ENCODE peak calls at places on chromosomes 16 and 17, in seven cellular contexts. Q, S, G, P, Z, I and E are unnamed samples.

GRCh38 chr16:72950669-72951068 is 97.3 kb downstream of the ZFHX3 start:
- DNase-seq in Z (no peak), I (no peak), Q (no peak), G (no peak), P (no peak), S (no peak), E (no peak)

GRCh38 chr16:87099001-87099740 is 218.0 kb downstream of the C16orf95 start:
- DNase-seq in I (no peak), P (no peak), Q (no peak), G (no peak), Z (no peak), S (no peak), E (no peak)

GRCh38 chr17:67272312-67273050 is 27.5 kb upstream of the HELZ start:
- DNase-seq in G (peak; percentile 42), I (no peak), S (no peak), Q (peak; percentile 61), P (no peak), Z (no peak), E (peak; percentile 77)

GRCh38 chr17:31391496-31391949 is at the start of gene RAB11FIP4:
- DNase-seq in Z (peak; percentile 16), I (no peak), G (no peak), Q (no peak), P (no peak), S (no peak), E (no peak)

GRCh38 chr17:38693700-38694329 is 11.3 kb upstream of the MLLT6 start:
- DNase-seq in Q (no peak), S (no peak), G (no peak), I (peak; percentile 96), Z (peak; percentile 38), P (peak; percentile 94), E (no peak)

GRCh38 chr17:48761114-48761513 is 32.6 kb upstream of the HOXB13 start:
- DNase-seq in Q (no peak), P (no peak), G (no peak), Z (no peak), S (no peak), I (no peak), E (no peak)

GRCh38 chr17:81664051-81664470 is 2.3 kb downstream of the OXLD1 start:
- DNase-seq in Z (peak; percentile 14), G (no peak), S (no peak), I (no peak), Q (no peak), P (no peak), E (no peak)

GRCh38 chr16:27430923-27431484 is 29.0 kb downstream of the IL21R start:
- DNase-seq in Q (no peak), S (no peak), Z (peak; percentile 8), I (peak; percentile 2), P (no peak), G (peak; percentile 86), E (no peak)

GRCh38 chr17:72407336-72408121 is 286.7 kb downstream of the SOX9 start:
- DNase-seq in P (peak; percentile 22), Q (peak; percentile 93), Z (peak; percentile 37), I (peak; percentile 48), S (no peak), G (peak; percentile 83), E (peak; percentile 92)

GRCh38 chr16:24445216-24445615 is 94.2 kb upstream of the RBBP6 start:
- DNase-seq in I (no peak), P (no peak), Q (no peak), Z (no peak), S (no peak), G (no peak), E (no peak)

GRCh38 chr17:30310562-30310961 is 18.8 kb upstream of the BLMH start:
- DNase-seq in Q (no peak), P (no peak), G (no peak), S (no peak), Z (no peak), I (no peak), E (no peak)

GRCh38 chr17:33284022-33284421 is 9.1 kb downstream of the ASIC2 start:
- DNase-seq in P (no peak), Q (peak; percentile 91), S (no peak), I (no peak), G (no peak), Z (peak; percentile 63), E (no peak)

GRCh38 chr16:49700928-49701685 is 154.8 kb downstream of the ZNF423 start:
- DNase-seq in P (no peak), I (no peak), G (no peak), S (no peak), Z (no peak), Q (no peak), E (no peak)

GRCh38 chr17:75854881-75855309 is 240 bp downstream of the WBP2 start:
- DNase-seq in Q (no peak), G (no peak), P (peak; percentile 58), I (no peak), S (no peak), Z (no peak), E (no peak)

GRCh38 chr17:32126325-32126724 is 16.0 kb upstream of the RHOT1 start:
- DNase-seq in G (no peak), S (no peak), I (no peak), Z (no peak), P (no peak), Q (no peak), E (no peak)

GRCh38 chr16:22764662-22765302 is 49.2 kb upstream of the HS3ST2 start:
- DNase-seq in Z (no peak), Q (no peak), P (no peak), S (no peak), G (no peak), I (no peak), E (no peak)

GRCh38 chr16:69316595-69317034 is 5.5 kb downstream of the VPS4A start:
- DNase-seq in P (no peak), Q (no peak), Z (no peak), I (no peak), S (no peak), G (no peak), E (no peak)

GRCh38 chr16:58448890-58449289 is 51.1 kb upstream of the NDRG4 start:
- DNase-seq in I (no peak), Z (no peak), P (no peak), G (no peak), Q (no peak), S (no peak), E (no peak)

GRCh38 chr16:70380919-70381603 is 34.4 kb downstream of the DDX19A start:
- DNase-seq in P (peak; percentile 97), Z (peak; percentile 98), I (peak; percentile 97), G (peak; percentile 99), S (peak; percentile 95), Q (peak; percentile 97), E (peak; percentile 99)

GRCh38 chr16:81214745-81215166 is 23.7 kb upstream of the BCO1 start:
- DNase-seq in Z (no peak), Q (peak; percentile 59), G (peak; percentile 14), S (no peak), P (no peak), I (no peak), E (peak; percentile 62)

GRCh38 chr16:77780378-77780837 is 8.0 kb upstream of the VAT1L start:
- DNase-seq in G (no peak), Q (peak; percentile 59), Z (no peak), P (no peak), I (no peak), S (no peak), E (no peak)

GRCh38 chr16:77775911-77776909 is 12.2 kb upstream of the VAT1L start:
- DNase-seq in P (no peak), G (no peak), Q (no peak), Z (no peak), I (no peak), S (no peak), E (no peak)

GRCh38 chr16:77782694-77783093 is 5.7 kb upstream of the VAT1L start:
- DNase-seq in Q (peak; percentile 9), P (no peak), Z (no peak), G (no peak), S (no peak), I (no peak), E (peak; percentile 82)

GRCh38 chr16:77781091-77781490 is 7.3 kb upstream of the VAT1L start:
- DNase-seq in Q (no peak), P (no peak), I (no peak), S (no peak), Z (no peak), G (no peak), E (no peak)

DNA sequence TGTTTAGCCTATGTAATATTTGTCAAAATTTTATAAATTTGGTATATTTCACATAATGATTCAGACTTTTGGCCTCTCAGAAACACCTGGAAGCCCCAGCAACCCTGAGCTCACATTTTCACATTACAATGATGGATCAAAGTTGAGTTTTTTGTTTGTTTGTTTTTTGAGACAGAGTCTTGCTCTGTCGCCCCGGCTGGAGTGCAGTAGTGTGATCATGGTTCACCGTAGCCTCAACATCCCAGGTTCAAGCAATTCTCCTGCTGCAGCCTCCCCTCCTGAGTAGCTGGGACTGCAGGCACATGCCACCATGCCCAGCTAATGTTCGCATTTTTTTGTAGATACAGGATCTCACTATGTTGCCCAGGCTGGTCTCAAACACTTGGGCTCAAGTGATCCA is 10.6 kb upstream of the VAT1L start:
- DNase-seq in I (no peak), Z (no peak), P (no peak), G (no peak), S (no peak), Q (no peak), E (no peak)
- H3K4me3 ChIP-seq in I (no peak overlapping the region), Z (no peak overlapping the region), P (no peak overlapping the region), G (no peak overlapping the region), S (no peak overlapping the region), Q (no peak overlapping the region), E (no peak overlapping the region)

GRCh38 chr17:35947156-35947585 is 3.7 kb upstream of the LYZL6 start:
- DNase-seq in S (peak; percentile 18), Q (peak; percentile 75), I (peak; percentile 32), Z (no peak), G (peak; percentile 63), P (no peak), E (peak; percentile 86)
- H3K4me3 ChIP-seq in S (no peak overlapping the region), Q (peak overlapping the region; percentile 42), I (no peak overlapping the region), Z (peak overlapping the region; percentile 15), G (no peak overlapping the region), P (peak overlapping the region; percentile 25), E (no peak overlapping the region)

DNA sequence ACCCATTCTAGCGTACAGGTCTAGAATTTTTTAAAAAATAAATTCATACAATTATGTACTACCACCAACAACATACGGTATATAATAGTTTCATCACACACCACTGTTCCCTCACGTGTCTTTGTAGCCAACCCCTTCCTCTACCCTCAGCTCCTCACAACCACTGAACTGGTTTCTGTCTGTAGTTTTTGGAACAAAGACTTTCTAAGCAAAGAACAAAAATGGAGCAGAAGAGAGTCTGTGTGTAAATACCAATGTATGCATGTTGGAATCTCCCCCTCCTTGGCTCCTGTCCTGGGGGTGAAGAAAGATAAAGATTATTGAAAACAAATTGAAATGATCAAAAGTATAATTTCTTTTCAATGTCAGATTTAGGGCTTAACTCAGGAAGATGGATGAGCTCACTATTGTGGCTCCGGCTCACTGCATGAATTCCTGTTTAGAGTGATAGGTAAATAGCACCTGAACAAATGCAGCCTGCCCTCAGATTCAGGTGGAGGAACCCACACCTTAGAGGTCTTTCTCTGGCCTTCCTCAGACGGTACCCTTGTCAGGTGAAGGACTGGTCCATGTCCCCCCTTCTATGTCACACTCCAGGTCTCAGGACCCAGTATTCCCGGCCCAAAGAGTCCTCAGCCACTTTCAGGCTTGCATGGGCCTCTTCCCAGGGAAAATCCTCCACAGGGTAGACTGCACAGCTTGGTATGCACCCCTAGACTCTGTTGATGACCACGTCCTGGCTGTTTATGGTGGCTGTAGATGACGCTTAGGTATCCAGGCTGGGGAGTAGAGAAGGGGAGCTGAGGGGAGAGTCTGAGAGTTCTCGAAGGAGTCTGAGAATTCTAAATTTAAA is 32.1 kb upstream of the CCR7 start:
- DNase-seq in P (no peak), G (no peak), Q (no peak), I (no peak), Z (no peak), S (no peak), E (no peak)
- H3K4me3 ChIP-seq in P (no peak overlapping the region), G (no peak overlapping the region), Q (no peak overlapping the region), I (no peak overlapping the region), Z (no peak overlapping the region), S (peak overlapping the region; percentile 47), E (no peak overlapping the region)

GRCh38 chr17:64118452-64118979 is 11.4 kb downstream of the ERN1 start:
- DNase-seq in Q (no peak), G (no peak), I (peak; percentile 48), P (peak; percentile 40), Z (peak; percentile 74), S (no peak), E (no peak)
- H3K4me3 ChIP-seq in Q (no peak overlapping the region), G (no peak overlapping the region), I (no peak overlapping the region), P (peak overlapping the region; percentile 13), Z (no peak overlapping the region), S (no peak overlapping the region), E (no peak overlapping the region)